ENCODE peak calls at places on chromosomes 11 and 22, in six cellular contexts. One of them, this sample, is unnamed.

GRCh38 chr11:88428959-88429358 is 91.4 kb upstream of the CTSC start:
- DNase-seq in left colon: no peak
- DNase-seq in transverse colon: no peak
- DNase-seq in spleen: no peak
- DNase-seq in EH: no peak
- DNase-seq in Right ventricle myocardium superior: no peak
- DNase-seq in this sample: no peak

GRCh38 chr22:25845985-25846745 is 104.2 kb downstream of the MYO18B start:
- DNase-seq in left colon: no peak
- DNase-seq in transverse colon: no peak
- DNase-seq in spleen: no peak
- DNase-seq in EH: no peak
- DNase-seq in Right ventricle myocardium superior: no peak
- DNase-seq in this sample: no peak

GRCh38 chr11:76824083-76824939 is 36.4 kb upstream of the ACER3 start:
- DNase-seq in left colon: no peak
- DNase-seq in transverse colon: no peak
- DNase-seq in spleen: no peak
- DNase-seq in EH: peak
- DNase-seq in Right ventricle myocardium superior: no peak
- DNase-seq in this sample: no peak

GRCh38 chr11:6194065-6194581 is 4.9 kb upstream of the OR52W1 start:
- DNase-seq in left colon: no peak
- DNase-seq in transverse colon: no peak
- DNase-seq in spleen: no peak
- DNase-seq in EH: no peak
- DNase-seq in Right ventricle myocardium superior: no peak
- DNase-seq in this sample: no peak

GRCh38 chr11:92083123-92083522 is 141.5 kb upstream of the FAT3 start:
- DNase-seq in left colon: no peak
- DNase-seq in transverse colon: no peak
- DNase-seq in spleen: no peak
- DNase-seq in EH: no peak
- DNase-seq in Right ventricle myocardium superior: no peak
- DNase-seq in this sample: no peak

GRCh38 chr11:70194792-70195791 is 8.0 kb upstream of the FADD start:
- DNase-seq in left colon: no peak
- DNase-seq in transverse colon: no peak
- DNase-seq in spleen: no peak
- DNase-seq in EH: no peak
- DNase-seq in Right ventricle myocardium superior: no peak
- DNase-seq in this sample: no peak

GRCh38 chr11:64016512-64016911 is 19.2 kb upstream of the FLRT1 start:
- DNase-seq in left colon: no peak
- DNase-seq in transverse colon: no peak
- DNase-seq in spleen: no peak
- DNase-seq in EH: no peak
- DNase-seq in Right ventricle myocardium superior: no peak
- DNase-seq in this sample: no peak

GRCh38 chr11:134759314-134759713 is 347.3 kb upstream of the B3GAT1 start:
- DNase-seq in left colon: no peak
- DNase-seq in transverse colon: no peak
- DNase-seq in spleen: peak
- DNase-seq in EH: no peak
- DNase-seq in Right ventricle myocardium superior: no peak
- DNase-seq in this sample: no peak

GRCh38 chr11:88779551-88779950 is 286.2 kb downstream of the GRM5 start:
- DNase-seq in left colon: no peak
- DNase-seq in transverse colon: no peak
- DNase-seq in spleen: no peak
- DNase-seq in EH: peak
- DNase-seq in Right ventricle myocardium superior: no peak
- DNase-seq in this sample: peak